ENCODE peak calls at places on chromosome 20, in six cellular contexts. G, A, K, Y, J and D are unnamed samples.
A peak's percentile ranks its signal among the peaks of the same experiment; 100 is the strongest.

GRCh38 chr20:9146649-9147048 is 77.8 kb downstream of the PLCB4 start:
- DNase-seq in G (no peak), A (no peak), K (no peak), Y (no peak), J (no peak), D (no peak)

GRCh38 chr20:2763186-2763585 is 37.2 kb downstream of the CPXM1 start:
- DNase-seq in G (no peak), A (no peak), K (no peak), Y (no peak), J (no peak), D (no peak)

GRCh38 chr20:24194133-24194532 is 205.6 kb upstream of the GGTLC1 start:
- DNase-seq in G (no peak), A (no peak), K (no peak), Y (no peak), J (no peak), D (no peak)

GRCh38 chr20:4604580-4604979 is 117.1 kb upstream of the PRND start:
- DNase-seq in G (no peak), A (no peak), K (no peak), Y (no peak), J (no peak), D (no peak)

GRCh38 chr20:3995067-3995748 is 20.1 kb downstream of the RNF24 start:
- DNase-seq in G (no peak), A (no peak), K (peak; percentile 73), Y (no peak), J (peak; percentile 45), D (peak; percentile 55)

GRCh38 chr20:45016089-45016641 is 49.9 kb downstream of the STK4 start:
- DNase-seq in G (no peak), A (no peak), K (peak; percentile 80), Y (no peak), J (no peak), D (no peak)

GRCh38 chr20:17023811-17024210 is 203.0 kb upstream of the PCSK2 start:
- DNase-seq in G (no peak), A (no peak), K (peak; percentile 20), Y (no peak), J (peak; percentile 57), D (no peak)

GRCh38 chr20:60820918-60821317 is 431.1 kb upstream of the CDH4 start:
- DNase-seq in G (no peak), A (no peak), K (no peak), Y (peak; percentile 75), J (no peak), D (no peak)

GRCh38 chr20:61868006-61868405 is 197.7 kb downstream of the TAF4 start:
- DNase-seq in G (no peak), A (no peak), K (no peak), Y (no peak), J (no peak), D (no peak)

GRCh38 chr20:16428112-16428511 is 145.1 kb downstream of the KIF16B start:
- DNase-seq in G (no peak), A (no peak), K (no peak), Y (no peak), J (no peak), D (no peak)

GRCh38 chr20:36856691-36857635 is 19.0 kb upstream of the TLDC2 start:
- DNase-seq in G (no peak), A (peak; percentile 85), K (no peak), Y (no peak), J (no peak), D (peak; percentile 32)

GRCh38 chr20:18507218-18508191 is at the start of gene SEC23B:
- DNase-seq in G (peak; percentile 97), A (peak; percentile 98), K (peak; percentile 97), Y (peak; percentile 98), J (peak; percentile 99), D (peak; percentile 98)

GRCh38 chr20:35856866-35857265 is 85.1 kb downstream of the PHF20 start:
- DNase-seq in G (no peak), A (no peak), K (no peak), Y (no peak), J (peak; percentile 10), D (no peak)

GRCh38 chr20:36391456-36391855 is 85.3 kb downstream of the DLGAP4 start:
- DNase-seq in G (no peak), A (no peak), K (no peak), Y (no peak), J (peak; percentile 59), D (peak; percentile 50)

GRCh38 chr20:44362466-44362940 is 7.0 kb downstream of the HNF4A start:
- DNase-seq in G (no peak), A (no peak), K (no peak), Y (no peak), J (no peak), D (no peak)

GRCh38 chr20:14918981-14919380 is 581.6 kb upstream of the FLRT3 start:
- DNase-seq in G (no peak), A (no peak), K (no peak), Y (no peak), J (no peak), D (no peak)

GRCh38 chr20:46359233-46359751 is 47.1 kb downstream of the ELMO2 start:
- DNase-seq in G (no peak), A (no peak), K (no peak), Y (no peak), J (no peak), D (no peak)

GRCh38 chr20:46363874-46364669 is 42.3 kb downstream of the ELMO2 start:
- DNase-seq in G (peak; percentile 59), A (peak; percentile 88), K (peak; percentile 87), Y (peak; percentile 87), J (peak; percentile 95), D (peak; percentile 89)

GRCh38 chr20:46361386-46361785 is 45.0 kb downstream of the ELMO2 start:
- DNase-seq in G (no peak), A (no peak), K (no peak), Y (no peak), J (no peak), D (no peak)

GRCh38 chr20:46362931-46363872 is 43.2 kb downstream of the ELMO2 start:
- DNase-seq in G (no peak), A (no peak), K (no peak), Y (no peak), J (no peak), D (no peak)

DNA sequence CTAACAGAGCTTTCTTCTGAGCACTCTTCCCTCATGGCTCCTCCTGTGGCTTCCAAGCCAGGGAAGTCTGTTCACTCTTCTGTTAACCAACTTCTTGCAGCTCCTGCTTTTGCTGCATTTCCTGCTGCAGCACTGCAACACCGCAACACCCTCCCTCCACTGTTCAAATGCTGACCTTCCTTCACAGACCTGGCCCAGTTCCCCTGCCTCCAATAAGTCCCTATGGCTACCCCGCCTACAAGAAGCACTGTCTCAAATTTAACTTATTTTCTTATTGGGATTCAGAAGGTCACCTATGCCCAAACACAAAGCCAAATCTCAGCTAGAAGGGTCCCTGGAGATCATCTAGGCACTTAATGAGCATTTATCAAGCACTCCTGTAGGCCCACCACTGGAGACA is 44.6 kb downstream of the ELMO2 start:
- DNase-seq in G (no peak), A (no peak), K (no peak), Y (no peak), J (no peak), D (no peak)
- H3K4me1 ChIP-seq in G (peaks cover 14% of the 10 kb centered on the region), A (peaks cover 8% of the 10 kb centered on the region), K (peaks cover 16% of the 10 kb centered on the region), Y (peaks cover 11% of the 10 kb centered on the region), J (peaks cover 13% of the 10 kb centered on the region), D (peaks cover 3% of the 10 kb centered on the region)

DNA sequence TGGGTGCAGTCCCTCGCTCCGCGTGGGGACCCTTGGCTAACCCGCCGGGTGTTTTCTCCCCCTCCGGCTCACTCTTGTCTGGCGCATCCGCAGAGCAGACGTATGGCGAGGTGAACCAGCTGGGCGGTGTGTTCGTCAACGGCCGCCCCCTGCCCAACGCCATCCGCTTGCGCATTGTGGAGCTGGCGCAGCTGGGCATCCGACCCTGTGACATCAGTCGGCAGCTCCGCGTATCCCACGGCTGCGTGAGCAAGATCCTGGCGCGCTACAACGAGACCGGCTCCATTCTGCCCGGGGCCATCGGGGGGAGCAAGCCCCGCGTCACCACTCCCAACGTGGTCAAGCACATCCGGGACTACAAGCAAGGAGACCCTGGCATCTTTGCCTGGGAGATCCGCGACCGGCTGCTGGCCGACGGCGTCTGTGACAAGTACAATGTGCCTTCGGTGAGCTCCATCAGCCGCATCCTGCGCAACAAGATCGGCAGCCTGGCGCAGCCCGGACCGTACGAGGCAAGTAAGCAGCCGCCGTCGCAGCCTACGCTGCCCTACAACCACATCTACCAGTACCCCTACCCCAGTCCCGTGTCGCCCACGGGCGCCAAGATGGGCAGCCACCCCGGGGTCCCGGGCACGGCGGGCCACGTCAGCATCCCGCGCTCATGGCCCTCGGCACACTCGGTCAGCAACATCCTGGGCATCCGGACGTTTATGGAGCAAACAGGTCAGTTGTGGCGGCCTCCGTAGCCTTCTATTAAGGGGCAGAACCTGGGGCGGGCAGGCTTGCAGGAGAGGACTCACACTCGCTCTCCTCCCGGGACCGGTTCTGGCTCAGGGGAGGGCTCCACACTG is 1.1 kb downstream of the PAX1 start:
- DNase-seq in G (no peak), A (no peak), K (no peak), Y (no peak), J (peak; percentile 62), D (no peak)
- TF ChIP-seq EZH2 in G (no peak), A (peak; percentile 78), K (peak; percentile 47), Y (no peak), J (peak; percentile 90), D (peak; percentile 84)

GRCh38 chr20:1377984-1378742 is 14.7 kb downstream of the FKBP1A start:
- DNase-seq in G (peak; percentile 26), A (peak; percentile 72), K (peak; percentile 73), Y (no peak), J (no peak), D (no peak)

GRCh38 chr20:1386323-1386722 is 6.5 kb downstream of the FKBP1A start:
- DNase-seq in G (no peak), A (no peak), K (no peak), Y (no peak), J (no peak), D (no peak)

GRCh38 chr20:1383621-1384404 is 9.0 kb downstream of the FKBP1A start:
- DNase-seq in G (no peak), A (no peak), K (no peak), Y (no peak), J (no peak), D (no peak)

GRCh38 chr20:1381753-1382591 is 10.9 kb downstream of the FKBP1A start:
- DNase-seq in G (no peak), A (no peak), K (peak; percentile 22), Y (no peak), J (no peak), D (no peak)

DNA sequence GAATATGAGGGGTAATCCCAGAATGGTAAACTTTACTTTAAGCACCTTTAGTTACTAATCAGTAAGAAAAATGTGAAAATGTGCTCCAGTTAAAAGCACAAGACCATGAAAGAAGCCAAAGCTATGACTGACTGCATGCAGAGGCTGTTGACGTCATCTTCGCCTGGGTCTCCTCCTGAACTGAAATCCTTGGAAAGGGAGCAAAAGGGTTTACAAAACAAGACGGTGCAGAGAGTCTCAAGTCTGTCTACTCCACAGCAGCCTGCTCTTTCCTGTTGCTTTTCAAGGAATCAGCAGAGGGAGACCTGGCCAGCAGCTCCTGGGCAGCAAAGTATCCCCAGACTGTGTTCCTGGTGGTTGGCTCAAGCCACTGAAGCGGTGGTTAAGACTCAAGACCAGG is 10.2 kb downstream of the FKBP1A start:
- DNase-seq in G (no peak), A (peak; percentile 34), K (no peak), Y (no peak), J (no peak), D (no peak)
- H3K4me1 ChIP-seq in G (peaks cover 27% of the 10 kb centered on the region), A (peaks cover 94% of the 10 kb centered on the region), K (peaks cover 11% of the 10 kb centered on the region), Y (no peaks in the 10 kb centered on the region), J (peaks cover 8% of the 10 kb centered on the region), D (peaks cover 15% of the 10 kb centered on the region)

DNA sequence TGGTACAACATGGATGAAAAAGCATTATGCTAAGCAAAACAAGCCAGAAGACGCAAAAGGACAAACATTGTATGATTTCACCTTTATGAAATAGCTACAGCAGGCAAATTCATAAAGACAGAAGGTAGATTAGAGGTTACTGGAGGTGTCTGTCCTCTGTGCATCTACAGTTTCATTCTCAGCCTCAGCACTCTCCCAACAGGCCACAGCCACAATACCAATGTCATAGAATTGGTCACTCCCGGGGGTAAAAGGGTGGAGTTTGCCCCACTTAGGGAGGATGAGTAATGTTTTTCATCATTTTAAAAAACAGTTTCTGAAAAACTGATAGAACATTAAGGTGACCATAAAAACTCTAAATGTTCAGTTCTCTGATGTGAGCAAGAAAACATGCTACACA is 17.2 kb upstream of the TMX4 start:
- DNase-seq in G (no peak), A (no peak), K (no peak), Y (peak; percentile 20), J (no peak), D (no peak)
- TF ChIP-seq EZH2 in G (no peak), A (no peak), K (no peak), Y (no peak), J (no peak), D (no peak)